ENCODE peak calls at places on chromosomes 3 and 15, in ten cellular contexts. H, W, J, X, G, S, O, M, U and C are unnamed samples.
A peak's percentile ranks its signal among the peaks of the same experiment; 100 is the strongest.

GRCh38 chr3:14900881-14901873 is 46.2 kb upstream of the NR2C2 start:
- DNase-seq in H (no peak), W (no peak), J (no peak), X (no peak), G (peak; percentile 44), S (no peak), O (no peak), M (no peak), U (no peak), C (no peak)

GRCh38 chr3:165839296-165840076 is 2.3 kb upstream of the BCHE start:
- DNase-seq in H (no peak), W (no peak), J (no peak), X (no peak), G (no peak), S (no peak), O (no peak), M (no peak), U (no peak), C (no peak)

GRCh38 chr3:127959873-127960272 is 44.8 kb downstream of the KBTBD12 start:
- DNase-seq in H (peak; percentile 27), W (peak; percentile 43), J (peak; percentile 31), X (no peak), G (no peak), S (no peak), O (no peak), M (no peak), U (no peak), C (no peak)

GRCh38 chr3:177338697-177339219 is 141.5 kb upstream of the TBL1XR1 start:
- DNase-seq in H (peak; percentile 54), W (no peak), J (peak; percentile 52), X (no peak), G (no peak), S (no peak), O (no peak), M (no peak), U (no peak), C (no peak)

GRCh38 chr3:155070316-155070715 is 9.8 kb upstream of the MME start:
- DNase-seq in H (no peak), W (no peak), J (no peak), X (no peak), G (no peak), S (no peak), O (no peak), M (no peak), U (no peak), C (no peak)

GRCh38 chr15:74464216-74464615 is 3.3 kb upstream of the UBL7 start:
- DNase-seq in H (no peak), W (no peak), J (no peak), X (no peak), G (no peak), S (no peak), O (no peak), M (no peak), U (no peak), C (no peak)

GRCh38 chr15:43932907-43933306 is 106.1 kb downstream of the WDR76 start:
- DNase-seq in H (no peak), W (no peak), J (peak; percentile 42), X (no peak), G (no peak), S (no peak), O (no peak), M (no peak), U (peak; percentile 64), C (no peak)

GRCh38 chr15:76795217-76795616 is 109.9 kb downstream of the SCAPER start:
- DNase-seq in H (no peak), W (no peak), J (no peak), X (no peak), G (no peak), S (no peak), O (no peak), M (no peak), U (no peak), C (no peak)

GRCh38 chr15:98903377-98904018 is 104.1 kb downstream of the PGPEP1L start:
- DNase-seq in H (peak; percentile 86), W (no peak), J (peak; percentile 44), X (peak; percentile 95), G (no peak), S (no peak), O (no peak), M (no peak), U (no peak), C (no peak)

GRCh38 chr3:98325055-98325454 is 28.6 kb upstream of the OR5K4 start:
- DNase-seq in H (no peak), W (no peak), J (no peak), X (no peak), G (no peak), S (no peak), O (no peak), M (no peak), U (peak; percentile 20), C (no peak)
- TF ChIP-seq CTCF in H (no peak), W (no peak), J (no peak), X (no peak), G (no peak), S (no peak), O (no peak), M (no peak), U (no peak), C (no peak)

GRCh38 chr3:24495334-24495994 is 814 bp upstream of the THRB start:
- DNase-seq in H (no peak), W (peak; percentile 49), J (no peak), X (peak; percentile 67), G (peak; percentile 76), S (peak; percentile 15), O (no peak), M (peak; percentile 24), U (peak; percentile 80), C (peak; percentile 50)
- TF ChIP-seq CTCF in H (no peak), W (peak; percentile 44), J (no peak), X (no peak), G (peak; percentile 29), S (no peak), O (no peak), M (no peak), U (peak; percentile 1), C (no peak)

DNA sequence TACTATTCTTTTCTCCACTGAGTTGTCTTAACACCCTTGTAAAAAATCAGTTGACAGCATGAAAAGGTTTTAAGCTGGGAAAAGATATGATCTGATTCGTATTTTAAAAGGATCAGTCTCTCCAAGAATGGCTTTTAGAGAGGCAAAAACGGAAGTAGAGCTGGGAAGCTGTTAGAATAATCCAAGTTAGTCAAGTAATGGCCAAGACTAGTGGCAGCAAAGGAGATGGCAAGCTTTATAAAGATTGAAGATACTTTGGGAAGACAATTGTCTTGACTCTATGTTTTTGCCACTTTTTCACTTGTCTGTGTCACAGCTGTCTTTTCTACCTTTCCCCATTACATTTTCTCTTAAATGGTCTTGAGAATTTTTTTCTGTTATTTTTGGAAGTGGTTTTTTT is 243.5 kb upstream of the MANF start:
- DNase-seq in H (no peak), W (no peak), J (no peak), X (no peak), G (no peak), S (no peak), O (no peak), M (no peak), U (no peak), C (no peak)
- TF ChIP-seq CTCF in H (no peak), W (peak; percentile 12), J (no peak), X (peak; percentile 11), G (no peak), S (no peak), O (no peak), M (no peak), U (no peak), C (no peak)

GRCh38 chr15:66966256-66966655 is 99.1 kb upstream of the SMAD3 start:
- DNase-seq in H (no peak), W (no peak), J (no peak), X (no peak), G (no peak), S (no peak), O (no peak), M (no peak), U (no peak), C (no peak)
- TF ChIP-seq CTCF in H (peak; percentile 11), W (peak; percentile 45), J (no peak), X (peak; percentile 30), G (no peak), S (no peak), O (no peak), M (no peak), U (peak; percentile 6), C (no peak)

GRCh38 chr15:64841258-64842098 is at the start of gene PLEKHO2:
- DNase-seq in H (peak; percentile 91), W (peak; percentile 81), J (peak; percentile 93), X (peak; percentile 87), G (peak; percentile 99), S (peak; percentile 98), O (peak; percentile 78), M (peak; percentile 95), U (peak; percentile 97), C (peak; percentile 99)
- TF ChIP-seq CTCF in H (no peak), W (peak; percentile 33), J (no peak), X (no peak), G (no peak), S (no peak), O (no peak), M (no peak), U (peak; percentile 5), C (no peak)

GRCh38 chr3:182906036-182906435 is 74.3 kb downstream of the DCUN1D1 start:
- DNase-seq in H (no peak), W (no peak), J (no peak), X (no peak), G (no peak), S (no peak), O (no peak), M (no peak), U (no peak), C (no peak)
- TF ChIP-seq CTCF in H (no peak), W (no peak), J (no peak), X (no peak), G (no peak), S (no peak), O (no peak), M (no peak), U (no peak), C (no peak)

GRCh38 chr15:72117698-72118399 is at the start of gene MYO9A:
- DNase-seq in H (peak; percentile 98), W (peak; percentile 98), J (peak; percentile 99), X (peak; percentile 97), G (peak; percentile 98), S (peak; percentile 98), O (peak; percentile 93), M (peak; percentile 99), U (peak; percentile 99), C (peak; percentile 97)
- TF ChIP-seq CTCF in H (no peak), W (no peak), J (no peak), X (no peak), G (no peak), S (no peak), O (no peak), M (peak; percentile 18), U (peak; percentile 13), C (no peak)